ENCODE peak calls at places on chromosomes 5 and 9, in six cellular contexts. B is tibial nerve, Y is H54, U is adrenal gland, Z is thyroid gland, L is HepG2. K is an unnamed sample.

GRCh38 chr9:88801214-88801796 is 190.0 kb upstream of the S1PR3 start:
- DNase-seq in U (no peak), L (no peak), Z (no peak), Y (no peak), B (no peak), K (no peak)

GRCh38 chr5:160421625-160422258 is at the start of gene PTTG1:
- DNase-seq in L (peak), Y (peak), Z (peak), B (peak), U (peak), K (peak)

GRCh38 chr5:142433526-142434321 is 108.9 kb upstream of the SPRY4 start:
- DNase-seq in L (peak), B (no peak), U (no peak), Z (no peak), Y (no peak), K (no peak)

GRCh38 chr9:119283118-119283794 is 86.0 kb downstream of the BRINP1 start:
- DNase-seq in Z (peak), L (no peak), Y (no peak), U (peak), B (no peak), K (no peak)

GRCh38 chr9:90795879-90796317 is 5.7 kb upstream of the SYK start:
- DNase-seq in Z (no peak), L (no peak), Y (no peak), U (no peak), B (no peak), K (no peak)

GRCh38 chr9:14056235-14056930 is 257.6 kb downstream of the NFIB start:
- DNase-seq in U (peak), L (no peak), Y (no peak), Z (no peak), B (no peak), K (no peak)

GRCh38 chr9:35940474-35941467 is 17.2 kb downstream of the OR2S2 start:
- DNase-seq in U (no peak), B (no peak), L (no peak), Y (no peak), Z (no peak), K (no peak)

GRCh38 chr9:106962615-106963363 is 99.8 kb downstream of the ZNF462 start:
- DNase-seq in L (no peak), B (no peak), Z (no peak), U (peak), Y (no peak), K (no peak)

GRCh38 chr5:135092476-135092875 is 58.4 kb upstream of the PITX1 start:
- DNase-seq in Y (no peak), L (no peak), Z (no peak), U (no peak), B (no peak), K (no peak)

GRCh38 chr5:172528440-172528839 is 74.1 kb upstream of the SH3PXD2B start:
- DNase-seq in U (no peak), B (no peak), L (no peak), Y (no peak), Z (no peak), K (no peak)

GRCh38 chr9:98248737-98249474 is 6.5 kb downstream of the TBC1D2 start:
- DNase-seq in U (peak), Y (no peak), Z (peak), B (no peak), L (no peak), K (peak)

GRCh38 chr5:159096555-159097460 is 2.9 kb downstream of the EBF1 start:
- DNase-seq in Y (no peak), L (no peak), Z (no peak), U (no peak), B (no peak), K (no peak)

GRCh38 chr5:150599917-150600511 is 40.4 kb upstream of the SYNPO start:
- DNase-seq in Z (peak), B (peak), L (no peak), Y (peak), U (peak), K (no peak)

GRCh38 chr9:99433555-99433954 is 211.5 kb downstream of the SEC61B start:
- DNase-seq in U (peak), L (peak), Y (peak), B (no peak), Z (peak), K (peak)

GRCh38 chr5:12023614-12024241 is 119.5 kb upstream of the CTNND2 start:
- DNase-seq in B (no peak), Z (no peak), U (no peak), L (peak), Y (no peak), K (peak)

GRCh38 chr5:102792705-102793104 is 37.6 kb downstream of the PAM start:
- DNase-seq in B (no peak), U (no peak), Y (no peak), Z (no peak), L (peak), K (peak)

GRCh38 chr5:133265720-133266575 is 214.1 kb downstream of the HSPA4 start:
- DNase-seq in U (no peak), L (peak), B (no peak), Z (no peak), Y (no peak), K (no peak)

GRCh38 chr5:80481019-80481893 is 6.6 kb upstream of the FAM151B start:
- DNase-seq in B (no peak), U (peak), L (peak), Y (peak), Z (peak), K (peak)

GRCh38 chr5:96661101-96661840 is 905 bp upstream of the CAST start:
- DNase-seq in Z (peak), L (no peak), U (peak), Y (no peak), B (no peak), K (peak)

GRCh38 chr5:8517461-8517860 is 648.5 kb downstream of the MTRR start:
- DNase-seq in Y (no peak), Z (no peak), B (no peak), L (no peak), U (no peak), K (no peak)

GRCh38 chr5:131460867-131461572 is 174.0 kb downstream of the RAPGEF6 start:
- DNase-seq in U (no peak), L (no peak), Z (no peak), Y (no peak), B (no peak), K (peak)

GRCh38 chr5:173234129-173234793 is 745 bp downstream of the NKX2-5 start:
- DNase-seq in B (no peak), Z (no peak), Y (no peak), L (no peak), U (no peak), K (no peak)

GRCh38 chr9:93041108-93041802 is 17.2 kb upstream of the SUSD3 start:
- DNase-seq in B (no peak), U (no peak), Y (peak), L (no peak), Z (no peak), K (peak)

GRCh38 chr5:92222449-92222848 is 839.3 kb upstream of the ARRDC3 start:
- DNase-seq in Y (no peak), B (no peak), Z (no peak), U (no peak), L (no peak), K (no peak)

GRCh38 chr5:141199359-141200235 is at the start of gene PCDHB11:
- DNase-seq in L (peak), U (peak), Z (no peak), Y (peak), B (no peak), K (no peak)

GRCh38 chr9:70625078-70625477 is 210.6 kb upstream of the KLF9 start:
- DNase-seq in L (no peak), Z (no peak), B (no peak), Y (no peak), U (no peak), K (no peak)

GRCh38 chr9:133275105-133276000 is at the start of gene ABO:
- DNase-seq in B (no peak), U (peak), L (no peak), Y (no peak), Z (peak), K (peak)
- TF ChIP-seq POLR2A in B (no peak), U (peak), L (no peak), Y (no peak), Z (peak), K (no peak)

GRCh38 chr5:137890850-137891249 is 1.6 kb downstream of the PKD2L2 start:
- DNase-seq in B (no peak), U (no peak), Y (no peak), L (peak), Z (no peak), K (no peak)

GRCh38 chr5:137891849-137892248 is 2.6 kb downstream of the PKD2L2 start:
- DNase-seq in Z (no peak), B (no peak), Y (no peak), U (no peak), L (peak), K (peak)

GRCh38 chr5:137888489-137888874 is 775 bp upstream of the PKD2L2 start:
- DNase-seq in Z (no peak), L (no peak), U (no peak), B (no peak), Y (no peak), K (peak)

GRCh38 chr5:137887831-137888230 is 1.4 kb upstream of the PKD2L2 start:
- DNase-seq in Y (no peak), U (no peak), L (no peak), Z (no peak), B (no peak), K (no peak)

DNA sequence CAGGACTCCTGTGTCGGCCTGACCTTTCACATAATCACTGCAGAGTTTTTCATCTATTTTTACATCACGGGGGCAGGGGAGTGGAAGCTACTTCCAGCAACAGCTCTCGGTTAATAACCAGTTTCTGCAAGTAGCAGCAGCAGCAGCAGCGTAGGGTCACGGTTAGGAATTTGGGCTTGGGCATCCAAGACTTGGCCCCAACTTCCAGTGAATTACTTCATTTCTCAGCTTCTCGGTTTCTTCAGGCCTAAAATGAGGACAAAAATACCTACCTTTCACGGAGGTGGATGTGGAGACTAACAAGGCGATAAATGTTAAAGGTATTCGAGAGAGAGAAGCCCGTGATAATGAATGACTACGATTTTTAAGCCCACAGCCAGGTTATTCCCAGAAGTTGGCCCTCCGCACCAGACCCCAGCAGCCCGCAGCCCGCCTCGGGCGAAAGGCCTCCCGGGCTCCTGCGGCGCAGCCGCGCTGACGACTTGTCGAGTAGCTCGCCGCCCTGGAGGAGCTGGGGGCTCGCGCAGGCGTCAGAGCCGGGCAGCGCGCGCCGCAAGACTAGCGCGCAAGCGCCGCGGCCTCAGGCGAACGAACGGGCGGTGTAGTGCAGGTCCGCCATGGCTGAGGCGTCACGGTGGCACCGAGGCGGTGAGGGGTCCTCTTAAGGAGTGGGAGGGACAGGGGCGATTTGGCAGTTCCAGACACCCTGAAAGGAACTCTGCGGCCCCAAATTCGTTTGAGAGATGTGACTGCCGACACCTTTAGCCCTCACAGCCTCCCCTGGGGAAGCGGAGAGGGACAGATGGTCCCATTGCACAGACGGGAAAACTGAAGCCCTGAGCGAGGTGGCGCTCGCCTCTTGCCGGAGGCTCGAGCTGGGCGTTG is at the start of gene PKD2L2:
- DNase-seq in Y (peak), L (no peak), Z (peak), U (peak), B (peak), K (peak)
- TF ChIP-seq POLR2A in Y (peak), L (no peak), Z (no peak), U (peak), B (no peak), K (peak)

DNA sequence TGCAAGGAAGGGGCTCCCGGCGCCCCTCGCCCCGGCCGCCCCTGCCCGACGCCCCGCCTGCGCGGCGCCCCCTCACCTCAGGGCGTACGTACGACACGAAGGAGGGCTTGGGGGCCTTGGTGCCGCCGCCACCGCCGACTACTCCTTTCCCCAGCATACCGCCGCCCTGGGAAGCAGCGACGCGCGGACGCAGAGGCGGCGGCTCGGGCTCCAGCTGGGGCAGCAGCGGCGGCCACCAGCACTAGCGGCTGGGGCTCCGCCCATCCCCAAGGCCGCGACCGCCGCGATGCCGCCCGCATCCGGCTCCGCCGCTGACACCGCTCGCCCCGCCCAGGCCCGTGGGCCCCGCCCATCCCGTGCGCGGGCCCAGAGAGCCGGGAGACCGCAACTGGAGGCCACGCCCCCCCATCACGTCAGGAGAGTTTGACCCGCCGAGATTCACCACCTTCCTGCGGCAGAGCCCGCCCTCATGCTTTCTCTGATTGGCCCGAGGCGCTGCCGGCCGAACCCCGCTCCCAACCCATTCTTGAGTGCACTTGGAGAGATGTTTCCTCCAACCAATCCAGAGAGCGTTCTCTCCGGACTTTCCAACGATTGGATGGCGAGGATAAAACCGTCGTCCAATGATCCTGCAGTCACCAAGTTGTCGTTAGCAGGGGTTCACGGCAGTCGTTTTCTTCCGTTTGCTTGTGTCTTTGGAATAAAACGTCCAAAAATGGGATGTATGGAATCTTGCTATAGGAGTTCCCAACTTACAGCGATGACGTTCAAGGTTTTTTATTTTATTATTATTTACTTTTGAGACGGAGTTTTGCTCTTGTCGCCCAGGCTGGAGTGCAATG is at the start of gene MTMR12:
- DNase-seq in Y (peak), B (peak), U (peak), Z (peak), L (peak), K (peak)
- TF ChIP-seq POLR2A in Y (peak), B (peak), U (peak), Z (peak), L (peak), K (peak)

GRCh38 chr9:8206720-8207119 is 407.1 kb upstream of the DMAC1 start:
- DNase-seq in B (no peak), Y (no peak), Z (no peak), U (no peak), L (no peak), K (no peak)
- TF ChIP-seq POLR2A in B (no peak), Y (no peak), Z (no peak), U (no peak), L (no peak), K (no peak)

GRCh38 chr9:21481470-21482057 is 549 bp downstream of the IFNE start:
- DNase-seq in Z (no peak), L (no peak), U (no peak), Y (no peak), B (no peak), K (no peak)

GRCh38 chr9:21477466-21477865 is 4.6 kb downstream of the IFNE start:
- DNase-seq in Z (no peak), U (no peak), L (no peak), B (no peak), Y (no peak), K (no peak)

GRCh38 chr9:21482213-21482612 is at the start of gene IFNE:
- DNase-seq in B (no peak), L (no peak), Z (no peak), Y (no peak), U (no peak), K (no peak)

GRCh38 chr9:21473236-21473635 is 8.9 kb downstream of the IFNE start:
- DNase-seq in L (no peak), Z (no peak), Y (no peak), B (no peak), U (no peak), K (no peak)

DNA sequence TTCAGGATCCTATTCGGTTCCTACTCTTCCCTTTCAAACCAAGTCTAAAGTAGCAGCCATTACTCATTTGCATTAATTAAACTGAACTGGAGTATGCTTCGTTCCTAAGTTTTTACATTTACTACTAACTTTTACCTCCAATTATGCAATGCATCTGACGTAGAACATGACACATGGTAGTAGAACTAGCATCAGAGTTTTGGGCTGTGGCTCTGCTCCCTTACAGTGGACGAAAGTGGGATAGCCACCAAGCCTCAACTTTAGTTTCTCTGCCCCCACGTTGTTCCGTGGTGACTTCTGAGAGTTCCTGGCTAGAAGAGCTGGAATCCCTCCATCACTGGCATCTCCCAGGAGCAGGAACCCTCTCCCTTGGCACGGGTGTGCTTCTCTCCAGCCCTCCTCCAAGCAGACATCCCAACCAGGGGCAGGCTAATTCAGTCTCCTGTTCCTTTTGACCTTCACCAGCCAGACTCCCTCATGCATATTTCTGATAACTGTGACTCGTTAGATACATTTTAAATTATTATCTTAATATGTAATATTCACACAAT is 2.9 kb downstream of the IFNE start:
- DNase-seq in Z (no peak), B (no peak), Y (no peak), L (no peak), U (no peak), K (no peak)
- TF ChIP-seq POLR2A in Z (no peak), B (no peak), Y (no peak), L (no peak), U (no peak), K (no peak)

GRCh38 chr9:131667576-131667975 is 72.3 kb downstream of the RAPGEF1 start:
- DNase-seq in U (no peak), B (no peak), L (no peak), Z (no peak), Y (no peak), K (no peak)

GRCh38 chr9:131666779-131667178 is 73.1 kb downstream of the RAPGEF1 start:
- DNase-seq in Z (no peak), B (no peak), L (no peak), U (no peak), Y (no peak), K (no peak)

GRCh38 chr9:131668439-131669233 is 71.2 kb downstream of the RAPGEF1 start:
- DNase-seq in B (no peak), Z (peak), Y (no peak), U (peak), L (peak), K (no peak)

GRCh38 chr9:131668057-131668438 is 71.8 kb downstream of the RAPGEF1 start:
- DNase-seq in Y (no peak), Z (no peak), U (no peak), L (no peak), B (no peak), K (no peak)

GRCh38 chr9:131666029-131666428 is 73.8 kb downstream of the RAPGEF1 start:
- DNase-seq in B (no peak), Z (no peak), L (no peak), U (no peak), Y (no peak), K (no peak)
- TF ChIP-seq POLR2A in B (no peak), Z (no peak), L (no peak), U (no peak), Y (no peak), K (no peak)

K was measured in erythroblast.